ENCODE peak calls at places on chromosomes 4 and X, in five cellular contexts. H is NCI-H1092 treated with DMSO at 0.1 percent for 48 hours, T is ELF-1, O is mammary epithelial cell, W is anterior cingulate cortex. G is an unnamed sample.

GRCh38 chr4:24519649-24520048 is 64.7 kb downstream of the DHX15 start:
- DNase-seq in H (no peak), T (no peak), O (no peak), W (no peak), G (no peak)

GRCh38 chr4:173490817-173491518 is 39.1 kb downstream of the HAND2 start:
- DNase-seq in H (no peak), T (no peak), O (peak), W (no peak), G (no peak)

GRCh38 chr4:156568041-156568440 is 403.6 kb downstream of the PDGFC start:
- DNase-seq in H (no peak), T (no peak), O (peak), W (no peak), G (no peak)

GRCh38 chr4:139635966-139636365 is 29.7 kb upstream of the MGST2 start:
- DNase-seq in H (no peak), T (no peak), O (no peak), W (no peak), G (no peak)

GRCh38 chrX:24981030-24981429 is 34.7 kb downstream of the ARX start:
- DNase-seq in H (no peak), T (no peak), O (peak), W (no peak), G (no peak)

GRCh38 chr4:21688596-21689265 is 259.8 kb downstream of the KCNIP4 start:
- DNase-seq in H (no peak), T (no peak), O (no peak), W (no peak), G (no peak)

GRCh38 chrX:150731795-150732194 is 38.6 kb downstream of the MTMR1 start:
- DNase-seq in H (no peak), T (no peak), O (peak), W (no peak), G (no peak)

GRCh38 chr4:175542787-175543186 is 269.3 kb downstream of the GPM6A start:
- DNase-seq in H (peak), T (no peak), O (no peak), W (no peak), G (no peak)

GRCh38 chr4:132593717-132594400 is 555.2 kb upstream of the PCDH10 start:
- DNase-seq in H (no peak), T (no peak), O (peak), W (no peak), G (no peak)

GRCh38 chr4:105662935-105663675 is 45.4 kb downstream of the INTS12 start:
- DNase-seq in H (no peak), T (no peak), O (no peak), W (no peak), G (no peak)

GRCh38 chr4:153572609-153573008 is 106.4 kb downstream of the TMEM131L start:
- DNase-seq in H (no peak), T (no peak), O (no peak), W (no peak), G (no peak)

GRCh38 chr4:95693594-95693993 is 144.8 kb upstream of the UNC5C start:
- DNase-seq in H (peak), T (peak), O (peak), W (no peak), G (peak)

GRCh38 chrX:108735087-108735679 is 1.2 kb downstream of the IRS4 start:
- DNase-seq in H (peak), T (peak), O (no peak), W (no peak), G (no peak)